ENCODE peak calls at places on chromosomes 4 and X, in eight cellular contexts. T is K562, U is stomach, B is HCT116, V is H54, M is suprapubic skin, R is erythroblast, K is body of pancreas. W is an unnamed sample.

GRCh38 chr4:129148892-129149291 is 52.9 kb downstream of the C4orf33 start:
- DNase-seq in T (no peak), U (no peak), B (no peak), V (no peak), M (no peak), R (no peak), K (no peak), W (no peak)

GRCh38 chrX:77785400-77785745 is 643 bp downstream of the ATRX start:
- DNase-seq in T (peak; percentile 46), U (no peak), B (no peak), V (peak; percentile 8), M (no peak), R (peak; percentile 58), K (peak; percentile 13), W (no peak)

GRCh38 chrX:127879585-127879984 is 172.6 kb downstream of the ACTRT1 start:
- DNase-seq in T (no peak), U (no peak), B (no peak), V (no peak), M (no peak), R (no peak), K (no peak), W (no peak)

GRCh38 chr4:187184513-187184912 is 460.9 kb upstream of the FAT1 start:
- DNase-seq in T (no peak), U (no peak), B (no peak), V (no peak), M (no peak), R (no peak), K (no peak), W (no peak)

GRCh38 chrX:80879143-80879542 is 69.5 kb upstream of the BRWD3 start:
- DNase-seq in T (no peak), U (peak; percentile 55), B (no peak), V (no peak), M (no peak), R (no peak), K (peak; percentile 31), W (no peak)

GRCh38 chrX:44784241-44784640 is 59.6 kb upstream of the DUSP21 start:
- DNase-seq in T (no peak), U (no peak), B (no peak), V (no peak), M (no peak), R (no peak), K (no peak), W (no peak)

GRCh38 chr4:67712000-67712625 is 11.2 kb upstream of the UBA6 start:
- DNase-seq in T (no peak), U (no peak), B (no peak), V (no peak), M (no peak), R (peak; percentile 5), K (no peak), W (no peak)

GRCh38 chr4:81722229-81722900 is 250.7 kb upstream of the RASGEF1B start:
- DNase-seq in T (no peak), U (peak; percentile 67), B (no peak), V (no peak), M (no peak), R (no peak), K (no peak), W (no peak)

GRCh38 chr4:83378426-83378825 is 43.8 kb upstream of the HPSE start:
- DNase-seq in T (peak; percentile 58), U (no peak), B (no peak), V (no peak), M (no peak), R (peak; percentile 66), K (no peak), W (no peak)

GRCh38 chrX:9880912-9881311 is 86.2 kb upstream of the CLDN34 start:
- DNase-seq in T (no peak), U (no peak), B (no peak), V (no peak), M (no peak), R (no peak), K (no peak), W (no peak)

GRCh38 chrX:53116101-53116500 is 22.2 kb downstream of the KANTR start:
- DNase-seq in T (no peak), U (no peak), B (no peak), V (no peak), M (no peak), R (no peak), K (peak; percentile 2), W (no peak)

GRCh38 chr4:103018391-103019318 is 850 bp downstream of the SLC9B1 start:
- DNase-seq in T (peak; percentile 40), U (no peak), B (peak; percentile 26), V (no peak), M (peak; percentile 69), R (peak; percentile 41), K (peak; percentile 49), W (no peak)

GRCh38 chr4:18388029-18388428 is 366.5 kb upstream of the LCORL start:
- DNase-seq in T (no peak), U (no peak), B (no peak), V (no peak), M (no peak), R (no peak), K (no peak), W (no peak)

GRCh38 chrX:150544835-150545790 is 23.3 kb upstream of the MTM1 start:
- DNase-seq in T (no peak), U (no peak), B (no peak), V (no peak), M (no peak), R (no peak), K (no peak), W (no peak)

GRCh38 chrX:50067435-50068292 is 133.1 kb downstream of the AKAP4 start:
- DNase-seq in T (no peak), U (no peak), B (no peak), V (no peak), M (no peak), R (no peak), K (peak; percentile 38), W (no peak)

GRCh38 chr4:105923507-105924238 is 28.4 kb downstream of the NPNT start:
- DNase-seq in T (no peak), U (no peak), B (peak; percentile 54), V (no peak), M (no peak), R (no peak), K (peak; percentile 21), W (no peak)

GRCh38 chrX:109534933-109535332 is 1.7 kb upstream of the NXT2 start:
- DNase-seq in T (no peak), U (no peak), B (no peak), V (no peak), M (no peak), R (no peak), K (no peak), W (no peak)

GRCh38 chrX:109535578-109535977 is 1.1 kb upstream of the NXT2 start:
- DNase-seq in T (no peak), U (no peak), B (no peak), V (no peak), M (no peak), R (no peak), K (no peak), W (no peak)

GRCh38 chrX:109533631-109534030 is 3.0 kb upstream of the NXT2 start:
- DNase-seq in T (no peak), U (no peak), B (no peak), V (no peak), M (no peak), R (no peak), K (peak; percentile 46), W (no peak)

GRCh38 chrX:109537324-109537665 is 651 bp downstream of the NXT2 start:
- DNase-seq in T (no peak), U (peak; percentile 49), B (no peak), V (no peak), M (peak; percentile 65), R (no peak), K (peak; percentile 82), W (no peak)

GRCh38 chrX:109536439-109537323 is at the start of gene NXT2:
- DNase-seq in T (peak; percentile 94), U (peak; percentile 90), B (peak; percentile 88), V (peak; percentile 70), M (peak; percentile 93), R (peak; percentile 94), K (peak; percentile 94), W (peak; percentile 94)
- TF ChIP-seq POLR2A in T (peak; percentile 93), U (no peak), B (peak; percentile 67), V (peak; percentile 68), M (peak; percentile 73), R (peak; percentile 90), K (peak; percentile 93), W (peak; percentile 57)

DNA sequence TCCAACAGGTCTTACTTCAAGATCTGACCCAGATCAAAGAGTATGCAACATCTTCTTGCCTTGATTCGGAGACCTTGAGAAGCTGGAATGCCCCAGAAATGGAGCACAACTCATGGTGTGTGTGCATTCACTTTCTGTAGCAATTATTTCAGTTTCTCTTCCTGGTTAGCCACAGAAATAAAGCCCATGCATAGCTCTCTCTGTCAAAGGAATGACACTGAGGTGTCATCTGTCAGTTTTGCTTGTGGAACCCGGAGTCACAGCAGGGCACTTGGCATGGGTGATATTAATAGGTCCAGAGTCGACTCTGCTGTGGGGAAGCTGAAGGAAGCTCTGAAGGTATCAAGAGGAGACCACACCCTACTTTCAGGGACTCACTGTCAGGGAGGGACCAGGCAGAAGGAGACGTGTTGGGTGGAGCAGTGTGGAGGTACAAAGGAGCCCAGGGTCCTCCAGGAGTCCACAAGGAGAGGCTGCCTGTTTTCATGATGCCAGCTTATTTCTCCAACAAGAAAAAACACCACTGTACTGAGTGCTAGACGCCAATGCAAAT is 10.7 kb downstream of the CLNK start:
- DNase-seq in T (no peak), U (no peak), B (no peak), V (no peak), M (no peak), R (no peak), K (no peak), W (no peak)
- TF ChIP-seq POLR2A in T (no peak), U (no peak), B (no peak), V (no peak), M (no peak), R (no peak), K (no peak), W (no peak)

GRCh38 chr4:7939377-7940108 is at the start of gene AFAP1:
- DNase-seq in T (peak; percentile 81), U (peak; percentile 89), B (peak; percentile 37), V (peak; percentile 75), M (peak; percentile 89), R (peak; percentile 53), K (peak; percentile 86), W (no peak)
- TF ChIP-seq POLR2A in T (no peak), U (no peak), B (peak; percentile 15), V (peak; percentile 72), M (peak; percentile 66), R (no peak), K (peak; percentile 76), W (peak; percentile 46)

DNA sequence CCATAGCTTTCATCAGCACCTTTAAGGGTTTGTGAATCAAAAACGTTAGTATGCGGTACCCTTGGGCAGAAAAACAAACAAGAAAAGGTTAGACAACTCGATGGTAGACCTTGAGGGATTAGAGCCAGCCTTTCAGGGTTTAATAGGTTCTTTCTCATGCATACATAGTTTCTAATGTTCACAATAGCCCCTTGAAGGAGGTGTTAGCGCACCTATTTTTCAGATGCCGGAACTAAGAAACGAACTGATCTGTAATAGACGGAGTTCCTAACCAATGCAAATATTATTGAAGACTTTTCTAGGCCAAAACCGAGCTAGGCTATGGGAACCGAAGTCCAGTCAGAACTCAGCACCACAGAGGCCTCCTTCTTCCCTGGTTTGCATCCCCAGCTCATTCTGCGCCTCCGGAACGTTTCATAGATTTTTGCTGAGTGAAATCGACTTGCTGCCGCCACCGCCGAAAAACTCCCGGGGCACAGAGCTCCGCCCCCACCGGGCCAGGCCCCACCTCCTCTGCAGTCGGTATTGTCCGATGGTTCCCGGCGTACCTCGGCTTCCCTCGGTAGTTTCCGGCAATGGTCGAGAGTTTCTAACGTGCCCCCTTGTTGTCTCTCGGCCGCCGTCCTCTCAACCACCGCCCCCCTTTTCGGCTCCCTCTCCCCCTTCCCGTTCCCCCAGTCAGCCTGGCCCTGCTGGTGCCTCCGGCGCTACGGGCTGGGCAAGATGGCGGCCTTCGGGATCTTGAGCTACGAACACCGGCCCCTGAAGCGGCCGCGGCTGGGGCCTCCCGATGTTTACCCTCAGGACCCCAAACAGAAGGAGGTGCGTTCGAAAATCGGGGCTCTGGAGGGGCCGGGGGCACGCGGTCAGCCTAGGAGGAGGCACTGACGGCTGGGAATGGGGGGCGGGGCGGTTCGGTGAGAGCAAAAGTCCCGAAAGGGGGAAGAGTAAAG is at the start of gene MED12:
- DNase-seq in T (peak; percentile 86), U (peak; percentile 80), B (no peak), V (peak; percentile 59), M (peak; percentile 85), R (peak; percentile 84), K (peak; percentile 84), W (peak; percentile 95)
- TF ChIP-seq POLR2A in T (peak; percentile 75), U (no peak), B (peak; percentile 43), V (peak; percentile 31), M (no peak), R (peak; percentile 73), K (peak; percentile 47), W (no peak)

W was measured in esophagus muscularis mucosa.